ENCODE peak calls at places on chromosomes 5 and 9, in ten cellular contexts. L, G, O, R, U, A, H, W, Z and F are unnamed samples.

GRCh38 chr9:131738838-131739191 is 1.1 kb downstream of the RAPGEF1 start:
- DNase-seq in W (no peak), Z (no peak), G (peak; percentile 53), O (no peak), U (no peak), A (no peak), H (no peak), R (no peak), L (no peak), F (no peak)

GRCh38 chr5:159210846-159211245 is 1.5 kb upstream of the RNF145 start:
- DNase-seq in O (no peak), G (no peak), Z (no peak), R (no peak), W (no peak), U (no peak), A (no peak), H (no peak), L (no peak), F (no peak)

GRCh38 chr5:27788184-27788583 is 749.8 kb upstream of the CDH9 start:
- DNase-seq in G (no peak), O (no peak), Z (no peak), W (no peak), A (no peak), H (no peak), R (no peak), U (no peak), L (no peak), F (no peak)

GRCh38 chr9:112846528-112847488 is 43.9 kb downstream of the SLC46A2 start:
- DNase-seq in G (no peak), W (peak; percentile 32), Z (no peak), R (peak; percentile 76), L (no peak), A (peak; percentile 10), H (no peak), U (no peak), O (no peak), F (no peak)

GRCh38 chr5:76838481-76839261 is 11.1 kb upstream of the S100Z start:
- DNase-seq in G (no peak), A (no peak), U (no peak), H (peak; percentile 46), Z (no peak), L (no peak), R (no peak), W (peak; percentile 77), O (no peak), F (no peak)

GRCh38 chr9:33142531-33142930 is 24.6 kb downstream of the B4GALT1 start:
- DNase-seq in O (no peak), W (no peak), A (no peak), H (no peak), U (no peak), Z (no peak), R (no peak), G (no peak), L (no peak), F (no peak)

GRCh38 chr9:110116543-110116885 is 91.4 kb downstream of the C9orf152 start:
- DNase-seq in A (peak; percentile 89), U (no peak), G (no peak), O (no peak), L (no peak), W (peak; percentile 96), H (no peak), Z (no peak), R (peak; percentile 72), F (no peak)

GRCh38 chr5:132417010-132417439 is 47.5 kb downstream of the SLC22A5 start:
- DNase-seq in H (no peak), W (peak; percentile 14), R (peak; percentile 24), Z (no peak), U (no peak), L (no peak), G (no peak), A (no peak), O (no peak), F (no peak)

GRCh38 chr5:169511708-169512107 is 71.9 kb upstream of the SPDL1 start:
- DNase-seq in W (no peak), U (no peak), G (no peak), L (no peak), R (no peak), H (no peak), Z (no peak), O (no peak), A (no peak), F (no peak)

GRCh38 chr9:136552117-136552685 is 6.4 kb upstream of the NOTCH1 start:
- DNase-seq in G (no peak), H (no peak), R (no peak), L (no peak), W (peak; percentile 78), U (no peak), O (no peak), Z (no peak), A (peak; percentile 88), F (no peak)

GRCh38 chr5:172303090-172303995 is 19.8 kb upstream of the UBTD2 start:
- DNase-seq in R (no peak), O (no peak), U (no peak), A (no peak), Z (no peak), H (no peak), G (no peak), L (no peak), W (peak; percentile 28), F (no peak)

GRCh38 chr5:116605310-116606070 is 30.9 kb upstream of the SEMA6A start:
- DNase-seq in R (no peak), U (no peak), H (peak; percentile 55), A (no peak), G (no peak), Z (no peak), W (no peak), O (no peak), L (no peak), F (no peak)

GRCh38 chr5:154836225-154836624 is 14.2 kb downstream of the FAXDC2 start:
- DNase-seq in Z (no peak), H (no peak), O (no peak), L (no peak), A (no peak), U (no peak), G (no peak), W (no peak), R (no peak), F (no peak)

GRCh38 chr5:15533124-15533893 is 33.3 kb downstream of the FBXL7 start:
- DNase-seq in Z (no peak), R (peak; percentile 86), U (no peak), O (no peak), H (no peak), G (no peak), L (no peak), A (peak; percentile 71), W (peak; percentile 66), F (no peak)

GRCh38 chr5:31531888-31532710 is at the start of the genes C5orf22 and DROSHA:
- DNase-seq in G (peak; percentile 97), R (peak; percentile 98), Z (peak; percentile 88), H (peak; percentile 99), L (peak; percentile 95), O (peak; percentile 84), W (peak; percentile 98), A (peak; percentile 91), U (peak; percentile 78), F (peak; percentile 71)

GRCh38 chr5:33205727-33206410 is 234.9 kb upstream of the TARS1 start:
- DNase-seq in L (no peak), A (no peak), O (no peak), G (no peak), H (no peak), W (peak; percentile 13), U (no peak), Z (no peak), R (peak; percentile 74), F (no peak)

GRCh38 chr9:19922476-19923118 is 133.8 kb upstream of the SLC24A2 start:
- DNase-seq in W (peak; percentile 36), Z (no peak), R (peak; percentile 80), O (no peak), A (peak; percentile 42), G (peak; percentile 67), H (peak; percentile 49), L (no peak), U (no peak), F (no peak)